ENCODE peak calls at places on chromosomes 5 and 9, in seven cellular contexts. One of them, this sample, is unnamed.

GRCh38 chr5:112552791-112553190 is 133.7 kb upstream of the EPB41L4A start:
- DNase-seq in astrocyte of the hippocampus: no peak
- DNase-seq in SIG-M5: no peak
- DNase-seq in CD8-positive, alpha-beta T cell: no peak
- DNase-seq in stimulated activated CD8-positive, alpha-beta memory T cell treated with anti-CD3 and anti-CD28 coated beads, Interleukin-15, amount 100 ng/mL, for 24 hours: no peak
- DNase-seq in tibial artery: no peak
- DNase-seq in NCI-H345: no peak
- DNase-seq in this sample: no peak

GRCh38 chr5:139898981-139899380 is 103.4 kb downstream of the PSD2 start:
- DNase-seq in astrocyte of the hippocampus: no peak
- DNase-seq in SIG-M5: no peak
- DNase-seq in CD8-positive, alpha-beta T cell: no peak
- DNase-seq in stimulated activated CD8-positive, alpha-beta memory T cell treated with anti-CD3 and anti-CD28 coated beads, Interleukin-15, amount 100 ng/mL, for 24 hours: no peak
- DNase-seq in tibial artery: peak; percentile 27
- DNase-seq in NCI-H345: no peak
- DNase-seq in this sample: no peak

GRCh38 chr9:127455299-127455992 is 4.1 kb downstream of the LRSAM1 start:
- DNase-seq in astrocyte of the hippocampus: no peak
- DNase-seq in SIG-M5: peak; percentile 52
- DNase-seq in CD8-positive, alpha-beta T cell: no peak
- DNase-seq in stimulated activated CD8-positive, alpha-beta memory T cell treated with anti-CD3 and anti-CD28 coated beads, Interleukin-15, amount 100 ng/mL, for 24 hours: no peak
- DNase-seq in tibial artery: no peak
- DNase-seq in NCI-H345: no peak
- DNase-seq in this sample: peak; percentile 67

GRCh38 chr9:121976751-121977150 is 116.4 kb downstream of the TTLL11 start:
- DNase-seq in astrocyte of the hippocampus: peak; percentile 43
- DNase-seq in SIG-M5: no peak
- DNase-seq in CD8-positive, alpha-beta T cell: no peak
- DNase-seq in stimulated activated CD8-positive, alpha-beta memory T cell treated with anti-CD3 and anti-CD28 coated beads, Interleukin-15, amount 100 ng/mL, for 24 hours: no peak
- DNase-seq in tibial artery: no peak
- DNase-seq in NCI-H345: no peak
- DNase-seq in this sample: no peak

GRCh38 chr9:131758972-131759647 is 19.2 kb upstream of the RAPGEF1 start:
- DNase-seq in astrocyte of the hippocampus: no peak
- DNase-seq in SIG-M5: peak; percentile 4
- DNase-seq in CD8-positive, alpha-beta T cell: no peak
- DNase-seq in stimulated activated CD8-positive, alpha-beta memory T cell treated with anti-CD3 and anti-CD28 coated beads, Interleukin-15, amount 100 ng/mL, for 24 hours: no peak
- DNase-seq in tibial artery: no peak
- DNase-seq in NCI-H345: peak; percentile 51
- DNase-seq in this sample: no peak

GRCh38 chr9:109182940-109183798 is 16.1 kb upstream of the FRRS1L start:
- DNase-seq in astrocyte of the hippocampus: peak; percentile 39
- DNase-seq in SIG-M5: no peak
- DNase-seq in CD8-positive, alpha-beta T cell: no peak
- DNase-seq in stimulated activated CD8-positive, alpha-beta memory T cell treated with anti-CD3 and anti-CD28 coated beads, Interleukin-15, amount 100 ng/mL, for 24 hours: no peak
- DNase-seq in tibial artery: no peak
- DNase-seq in NCI-H345: no peak
- DNase-seq in this sample: peak; percentile 44

GRCh38 chr5:34621280-34622045 is 34.7 kb upstream of the RAI14 start:
- DNase-seq in astrocyte of the hippocampus: peak; percentile 48
- DNase-seq in SIG-M5: no peak
- DNase-seq in CD8-positive, alpha-beta T cell: no peak
- DNase-seq in stimulated activated CD8-positive, alpha-beta memory T cell treated with anti-CD3 and anti-CD28 coated beads, Interleukin-15, amount 100 ng/mL, for 24 hours: no peak
- DNase-seq in tibial artery: no peak
- DNase-seq in NCI-H345: no peak
- DNase-seq in this sample: no peak

GRCh38 chr9:96491079-96491879 is 41.3 kb downstream of the HABP4 start:
- DNase-seq in astrocyte of the hippocampus: peak; percentile 86
- DNase-seq in SIG-M5: no peak
- DNase-seq in CD8-positive, alpha-beta T cell: no peak
- DNase-seq in stimulated activated CD8-positive, alpha-beta memory T cell treated with anti-CD3 and anti-CD28 coated beads, Interleukin-15, amount 100 ng/mL, for 24 hours: no peak
- DNase-seq in tibial artery: no peak
- DNase-seq in NCI-H345: no peak
- DNase-seq in this sample: no peak

GRCh38 chr5:144060598-144060997 is 109.9 kb downstream of the YIPF5 start:
- DNase-seq in astrocyte of the hippocampus: no peak
- DNase-seq in SIG-M5: no peak
- DNase-seq in CD8-positive, alpha-beta T cell: no peak
- DNase-seq in stimulated activated CD8-positive, alpha-beta memory T cell treated with anti-CD3 and anti-CD28 coated beads, Interleukin-15, amount 100 ng/mL, for 24 hours: no peak
- DNase-seq in tibial artery: no peak
- DNase-seq in NCI-H345: no peak
- DNase-seq in this sample: no peak

GRCh38 chr9:96169488-96169887 is 132.5 kb downstream of the HSD17B3 start:
- DNase-seq in astrocyte of the hippocampus: peak; percentile 59
- DNase-seq in SIG-M5: no peak
- DNase-seq in CD8-positive, alpha-beta T cell: no peak
- DNase-seq in stimulated activated CD8-positive, alpha-beta memory T cell treated with anti-CD3 and anti-CD28 coated beads, Interleukin-15, amount 100 ng/mL, for 24 hours: no peak
- DNase-seq in tibial artery: no peak
- DNase-seq in NCI-H345: no peak
- DNase-seq in this sample: peak; percentile 39

GRCh38 chr9:3733039-3733408 is 207.2 kb upstream of the RFX3 start:
- DNase-seq in astrocyte of the hippocampus: no peak
- DNase-seq in SIG-M5: no peak
- DNase-seq in CD8-positive, alpha-beta T cell: no peak
- DNase-seq in stimulated activated CD8-positive, alpha-beta memory T cell treated with anti-CD3 and anti-CD28 coated beads, Interleukin-15, amount 100 ng/mL, for 24 hours: no peak
- DNase-seq in tibial artery: no peak
- DNase-seq in NCI-H345: no peak
- DNase-seq in this sample: no peak

GRCh38 chr5:18483386-18483785 is 849.1 kb downstream of the TAF11L14 start:
- DNase-seq in astrocyte of the hippocampus: peak; percentile 1
- DNase-seq in SIG-M5: no peak
- DNase-seq in CD8-positive, alpha-beta T cell: no peak
- DNase-seq in stimulated activated CD8-positive, alpha-beta memory T cell treated with anti-CD3 and anti-CD28 coated beads, Interleukin-15, amount 100 ng/mL, for 24 hours: no peak
- DNase-seq in tibial artery: no peak
- DNase-seq in NCI-H345: peak; percentile 16
- DNase-seq in this sample: no peak

GRCh38 chr9:134852906-134853654 is 27.5 kb upstream of the FCN2 start:
- DNase-seq in astrocyte of the hippocampus: no peak
- DNase-seq in SIG-M5: no peak
- DNase-seq in CD8-positive, alpha-beta T cell: no peak
- DNase-seq in stimulated activated CD8-positive, alpha-beta memory T cell treated with anti-CD3 and anti-CD28 coated beads, Interleukin-15, amount 100 ng/mL, for 24 hours: no peak
- DNase-seq in tibial artery: peak; percentile 51
- DNase-seq in NCI-H345: no peak
- DNase-seq in this sample: no peak

GRCh38 chr9:81594415-81594814 is 94.9 kb downstream of the TLE1 start:
- DNase-seq in astrocyte of the hippocampus: no peak
- DNase-seq in SIG-M5: no peak
- DNase-seq in CD8-positive, alpha-beta T cell: no peak
- DNase-seq in stimulated activated CD8-positive, alpha-beta memory T cell treated with anti-CD3 and anti-CD28 coated beads, Interleukin-15, amount 100 ng/mL, for 24 hours: no peak
- DNase-seq in tibial artery: no peak
- DNase-seq in NCI-H345: no peak
- DNase-seq in this sample: no peak

GRCh38 chr5:45093377-45093776 is 284.6 kb downstream of the MRPS30 start:
- DNase-seq in astrocyte of the hippocampus: peak; percentile 7
- DNase-seq in SIG-M5: no peak
- DNase-seq in CD8-positive, alpha-beta T cell: no peak
- DNase-seq in stimulated activated CD8-positive, alpha-beta memory T cell treated with anti-CD3 and anti-CD28 coated beads, Interleukin-15, amount 100 ng/mL, for 24 hours: no peak
- DNase-seq in tibial artery: no peak
- DNase-seq in NCI-H345: no peak
- DNase-seq in this sample: no peak

GRCh38 chr5:88826959-88827585 is 55.9 kb downstream of the MEF2C start:
- DNase-seq in astrocyte of the hippocampus: peak; percentile 53
- DNase-seq in SIG-M5: peak; percentile 48
- DNase-seq in CD8-positive, alpha-beta T cell: no peak
- DNase-seq in stimulated activated CD8-positive, alpha-beta memory T cell treated with anti-CD3 and anti-CD28 coated beads, Interleukin-15, amount 100 ng/mL, for 24 hours: no peak
- DNase-seq in tibial artery: no peak
- DNase-seq in NCI-H345: no peak
- DNase-seq in this sample: peak; percentile 39

GRCh38 chr9:74277532-74277931 is 219.6 kb upstream of the RORB start:
- DNase-seq in astrocyte of the hippocampus: no peak
- DNase-seq in SIG-M5: no peak
- DNase-seq in CD8-positive, alpha-beta T cell: peak; percentile 20
- DNase-seq in stimulated activated CD8-positive, alpha-beta memory T cell treated with anti-CD3 and anti-CD28 coated beads, Interleukin-15, amount 100 ng/mL, for 24 hours: no peak
- DNase-seq in tibial artery: no peak
- DNase-seq in NCI-H345: no peak
- DNase-seq in this sample: no peak

GRCh38 chr5:168295574-168296201 is 4.2 kb downstream of the WWC1 start:
- DNase-seq in astrocyte of the hippocampus: peak; percentile 95
- DNase-seq in SIG-M5: no peak
- DNase-seq in CD8-positive, alpha-beta T cell: no peak
- DNase-seq in stimulated activated CD8-positive, alpha-beta memory T cell treated with anti-CD3 and anti-CD28 coated beads, Interleukin-15, amount 100 ng/mL, for 24 hours: no peak
- DNase-seq in tibial artery: no peak
- DNase-seq in NCI-H345: no peak
- DNase-seq in this sample: no peak

GRCh38 chr9:102054811-102055210 is 316.4 kb upstream of the GRIN3A start:
- DNase-seq in astrocyte of the hippocampus: no peak
- DNase-seq in SIG-M5: no peak
- DNase-seq in CD8-positive, alpha-beta T cell: no peak
- DNase-seq in stimulated activated CD8-positive, alpha-beta memory T cell treated with anti-CD3 and anti-CD28 coated beads, Interleukin-15, amount 100 ng/mL, for 24 hours: no peak
- DNase-seq in tibial artery: no peak
- DNase-seq in NCI-H345: no peak
- DNase-seq in this sample: no peak

GRCh38 chr9:4290427-4290837 is 9.4 kb downstream of the GLIS3 start:
- DNase-seq in astrocyte of the hippocampus: no peak
- DNase-seq in SIG-M5: no peak
- DNase-seq in CD8-positive, alpha-beta T cell: no peak
- DNase-seq in stimulated activated CD8-positive, alpha-beta memory T cell treated with anti-CD3 and anti-CD28 coated beads, Interleukin-15, amount 100 ng/mL, for 24 hours: no peak
- DNase-seq in tibial artery: no peak
- DNase-seq in NCI-H345: no peak
- DNase-seq in this sample: no peak

GRCh38 chr5:111254613-111255012 is 30.4 kb downstream of the CAMK4 start:
- DNase-seq in astrocyte of the hippocampus: no peak
- DNase-seq in SIG-M5: no peak
- DNase-seq in CD8-positive, alpha-beta T cell: peak; percentile 31
- DNase-seq in stimulated activated CD8-positive, alpha-beta memory T cell treated with anti-CD3 and anti-CD28 coated beads, Interleukin-15, amount 100 ng/mL, for 24 hours: no peak
- DNase-seq in tibial artery: no peak
- DNase-seq in NCI-H345: peak; percentile 10
- DNase-seq in this sample: no peak

GRCh38 chr5:179906795-179907569 is 715 bp downstream of the TBC1D9B start:
- DNase-seq in astrocyte of the hippocampus: peak; percentile 54
- DNase-seq in SIG-M5: no peak
- DNase-seq in CD8-positive, alpha-beta T cell: peak; percentile 16
- DNase-seq in stimulated activated CD8-positive, alpha-beta memory T cell treated with anti-CD3 and anti-CD28 coated beads, Interleukin-15, amount 100 ng/mL, for 24 hours: no peak
- DNase-seq in tibial artery: no peak
- DNase-seq in NCI-H345: peak; percentile 13
- DNase-seq in this sample: no peak

GRCh38 chr5:162067651-162068411 is at the start of gene GABRG2:
- DNase-seq in astrocyte of the hippocampus: no peak
- DNase-seq in SIG-M5: no peak
- DNase-seq in CD8-positive, alpha-beta T cell: no peak
- DNase-seq in stimulated activated CD8-positive, alpha-beta memory T cell treated with anti-CD3 and anti-CD28 coated beads, Interleukin-15, amount 100 ng/mL, for 24 hours: no peak
- DNase-seq in tibial artery: no peak
- DNase-seq in NCI-H345: no peak
- DNase-seq in this sample: no peak

GRCh38 chr9:27019589-27019988 is 14.1 kb upstream of the LRRC19 start:
- DNase-seq in astrocyte of the hippocampus: no peak
- DNase-seq in SIG-M5: no peak
- DNase-seq in CD8-positive, alpha-beta T cell: no peak
- DNase-seq in stimulated activated CD8-positive, alpha-beta memory T cell treated with anti-CD3 and anti-CD28 coated beads, Interleukin-15, amount 100 ng/mL, for 24 hours: no peak
- DNase-seq in tibial artery: no peak
- DNase-seq in NCI-H345: no peak
- DNase-seq in this sample: no peak